ENCODE peak calls at places on chromosomes 1 and 21, in five cellular contexts. P is H9, T is H1, Q is IMR-90, M is mesendoderm. N is an unnamed sample.

GRCh38 chr1:214361636-214362035 is 80.7 kb downstream of the SMYD2 start:
- DNase-seq in P (no peak), T (no peak), Q (no peak), M (no peak), N (no peak)

GRCh38 chr1:248858096-248858890 is 592 bp downstream of the ZNF692 start:
- DNase-seq in P (peak), T (peak), Q (peak), M (peak), N (peak)

GRCh38 chr21:32198369-32198768 is 80.5 kb downstream of the MIS18A start:
- DNase-seq in P (no peak), T (no peak), Q (no peak), M (no peak), N (no peak)

GRCh38 chr1:18470650-18471355 is 9.9 kb upstream of the KLHDC7A start:
- DNase-seq in P (no peak), T (no peak), Q (no peak), M (no peak), N (no peak)

GRCh38 chr1:159197767-159198557 is 6.7 kb upstream of the ACKR1 start:
- DNase-seq in P (peak), T (peak), Q (peak), M (peak), N (peak)

GRCh38 chr1:19639999-19640362 is 4.1 kb upstream of the NBL1 start:
- DNase-seq in P (no peak), T (no peak), Q (peak), M (no peak), N (peak)

GRCh38 chr1:40630488-40631223 is 34.8 kb downstream of the RIMS3 start:
- DNase-seq in P (peak), T (peak), Q (peak), M (peak), N (peak)

GRCh38 chr1:52288286-52288685 is 77.7 kb downstream of the CC2D1B start:
- DNase-seq in P (no peak), T (no peak), Q (peak), M (peak), N (peak)

GRCh38 chr21:14070049-14070893 is 140.5 kb downstream of the LIPI start:
- DNase-seq in P (peak), T (peak), Q (no peak), M (no peak), N (no peak)

GRCh38 chr1:100162881-100163280 is 15.2 kb downstream of the LRRC39 start:
- DNase-seq in P (no peak), T (no peak), Q (no peak), M (no peak), N (no peak)

GRCh38 chr1:9182784-9183257 is 51.8 kb upstream of the H6PD start:
- DNase-seq in P (no peak), T (peak), Q (no peak), M (no peak), N (no peak)

GRCh38 chr21:34593954-34594531 is 20.9 kb downstream of the RCAN1 start:
- DNase-seq in P (no peak), T (peak), Q (no peak), M (no peak), N (peak)

GRCh38 chr1:174000274-174000852 is 21.8 kb downstream of the RC3H1 start:
- DNase-seq in P (no peak), T (no peak), Q (peak), M (no peak), N (no peak)

GRCh38 chr1:197441990-197442389 is 173.9 kb downstream of the CRB1 start:
- DNase-seq in P (no peak), T (no peak), Q (peak), M (peak), N (peak)

GRCh38 chr1:209823143-209824041 is 4.4 kb upstream of the UTP25 start:
- DNase-seq in P (no peak), T (no peak), Q (peak), M (peak), N (peak)

GRCh38 chr1:185534806-185535205 is 199.4 kb upstream of the HMCN1 start:
- DNase-seq in P (no peak), T (no peak), Q (no peak), M (no peak), N (no peak)

GRCh38 chr1:239854956-239855355 is 236.7 kb upstream of the FMN2 start:
- DNase-seq in P (no peak), T (no peak), Q (no peak), M (no peak), N (no peak)

GRCh38 chr1:161954050-161954449 is 69.6 kb downstream of the OLFML2B start:
- DNase-seq in P (no peak), T (no peak), Q (no peak), M (no peak), N (no peak)

GRCh38 chr1:30414086-30414850 is 309.1 kb downstream of the MATN1 start:
- DNase-seq in P (peak), T (peak), Q (no peak), M (no peak), N (no peak)

GRCh38 chr1:111863401-111863800 is 107.7 kb downstream of the DDX20 start:
- DNase-seq in P (no peak), T (no peak), Q (no peak), M (no peak), N (no peak)

GRCh38 chr1:26327956-26328362 is 10.2 kb downstream of the CD52 start:
- DNase-seq in P (no peak), T (no peak), Q (no peak), M (no peak), N (no peak)

GRCh38 chr1:205258313-205259176 is 30.8 kb downstream of the TMCC2 start:
- DNase-seq in P (no peak), T (no peak), Q (peak), M (peak), N (peak)
- H3K23ac ChIP-seq in P (no peak), T (no peak), Q (peak), M (no peak), N (no peak)

DNA sequence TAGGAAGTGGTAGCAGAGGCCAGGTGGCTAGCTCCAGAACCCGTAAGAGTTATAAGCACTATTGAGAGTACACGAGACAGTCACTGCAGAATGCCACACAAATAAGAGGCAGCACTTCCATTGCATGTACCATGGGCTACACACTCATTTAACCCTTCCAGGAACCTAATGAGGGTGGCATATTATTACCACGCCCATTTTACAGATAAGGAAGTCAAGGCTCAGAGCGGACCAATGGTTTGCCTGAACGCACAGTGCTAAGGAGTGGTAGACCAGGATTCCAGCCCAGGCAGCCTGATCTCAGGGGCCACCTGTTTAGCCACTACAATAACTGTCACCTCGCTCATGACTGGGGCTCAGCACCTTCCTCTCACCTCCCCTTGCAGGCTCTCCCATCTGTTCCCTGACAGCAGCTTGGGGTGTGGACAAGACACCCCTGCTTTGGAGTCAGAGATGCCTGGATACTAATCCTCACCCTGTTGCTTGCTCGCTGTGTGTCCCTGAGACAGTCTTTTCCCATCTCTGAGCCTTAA is 54.9 kb upstream of the ID3 start:
- DNase-seq in P (no peak), T (no peak), Q (no peak), M (no peak), N (no peak)
- H3K9ac ChIP-seq in P (no peak), T (no peak), Q (no peak), M (peak), N (no peak)

GRCh38 chr1:43949663-43950062 is 2.9 kb downstream of the IPO13 start:
- DNase-seq in P (no peak), T (no peak), Q (no peak), M (no peak), N (no peak)
- H3K23ac ChIP-seq in P (no peak), T (no peak), Q (no peak), M (no peak), N (no peak)

GRCh38 chr1:34361781-34362357 is 185.2 kb downstream of the C1orf94 start:
- DNase-seq in P (peak), T (peak), Q (no peak), M (no peak), N (no peak)
- H3K9ac ChIP-seq in P (no peak), T (no peak), Q (no peak), M (no peak), N (no peak)

GRCh38 chr1:156247460-156248322 is at the start of gene PAQR6:
- DNase-seq in P (peak), T (peak), Q (no peak), M (no peak), N (no peak)
- H3K23ac ChIP-seq in P (no peak), T (no peak), Q (peak), M (no peak), N (no peak)

DNA sequence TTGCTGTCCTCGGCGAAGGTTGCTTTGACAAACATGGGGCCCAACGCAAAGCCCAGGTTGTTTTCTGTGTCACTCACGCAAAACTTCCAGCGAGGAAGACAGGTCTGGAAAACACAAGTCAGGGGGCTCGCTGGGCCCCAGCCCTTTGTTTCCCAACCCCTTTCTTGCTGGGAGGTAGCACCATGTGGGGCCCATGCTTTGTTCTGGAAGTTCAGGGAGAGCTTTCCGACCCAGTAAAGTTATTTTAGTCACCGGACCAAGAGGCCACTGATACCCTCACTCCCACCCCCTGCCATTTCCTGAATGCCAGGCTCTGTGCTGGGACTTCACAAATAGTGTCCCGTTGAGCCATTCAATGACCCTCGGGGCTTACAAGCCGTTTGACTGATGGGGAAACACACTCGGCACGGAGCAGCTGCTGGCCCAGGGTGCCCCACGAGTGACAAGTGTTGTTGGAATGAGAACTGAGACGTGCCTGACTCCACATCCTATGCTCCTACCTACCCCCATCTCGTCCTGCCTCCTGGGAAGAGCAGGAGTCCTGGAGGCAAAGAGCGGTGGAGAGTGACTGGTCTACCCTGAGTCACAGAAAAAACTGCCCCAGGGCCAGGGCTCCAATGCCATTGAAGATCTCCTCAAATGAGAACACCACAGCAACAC is 52.0 kb downstream of the ECE1 start:
- DNase-seq in P (no peak), T (no peak), Q (peak), M (peak), N (peak)
- H3K9ac ChIP-seq in P (no peak), T (no peak), Q (no peak), M (no peak), N (no peak)

DNA sequence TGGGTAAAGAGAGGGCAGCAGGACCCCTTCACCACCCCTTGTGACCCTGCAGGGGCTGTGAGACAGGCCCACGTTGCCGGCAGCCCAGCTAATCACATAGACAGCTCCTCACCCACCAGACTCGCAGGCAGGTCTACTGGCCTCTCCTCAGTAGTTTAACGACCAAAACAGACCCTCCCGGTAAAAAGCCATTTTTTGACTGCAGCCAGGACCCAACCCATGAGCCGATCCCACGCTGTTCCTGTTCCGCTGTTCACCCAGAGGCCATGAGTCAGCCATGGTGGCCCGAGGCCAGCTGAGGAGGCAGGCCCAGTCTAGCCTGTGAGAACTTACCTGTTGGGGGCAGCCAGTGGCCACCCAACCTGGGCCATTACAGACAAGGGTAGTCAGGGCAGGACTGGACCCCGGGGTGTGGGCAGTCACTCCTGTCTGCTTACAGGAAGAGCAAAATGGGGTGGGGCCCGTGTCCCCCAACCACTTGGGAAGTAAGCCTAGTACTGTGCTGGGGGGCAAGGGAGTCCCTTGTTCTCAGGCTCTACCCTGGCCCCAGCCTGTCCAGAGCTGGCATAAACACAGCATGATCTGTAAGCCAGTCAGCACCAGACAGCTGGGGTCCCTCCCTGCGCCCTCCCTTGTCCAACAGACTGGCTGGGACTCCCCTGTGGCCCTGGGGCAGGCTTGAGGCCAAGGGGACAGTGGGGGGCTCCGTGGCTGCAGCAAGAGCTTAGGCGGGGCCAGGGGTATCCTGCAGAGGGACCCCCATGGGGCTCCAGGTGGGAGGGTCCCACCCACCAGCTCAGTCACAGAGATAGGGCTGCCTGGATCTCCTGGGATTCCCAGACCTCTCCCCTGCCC is 61.9 kb downstream of the WNT9A start:
- DNase-seq in P (peak), T (peak), Q (peak), M (no peak), N (no peak)
- H3K23ac ChIP-seq in P (no peak), T (no peak), Q (no peak), M (no peak), N (no peak)

GRCh38 chr1:86775395-86775794 is 71.0 kb downstream of the SH3GLB1 start:
- DNase-seq in P (no peak), T (no peak), Q (no peak), M (peak), N (no peak)
- H3K9ac ChIP-seq in P (no peak), T (no peak), Q (no peak), M (no peak), N (no peak)

DNA sequence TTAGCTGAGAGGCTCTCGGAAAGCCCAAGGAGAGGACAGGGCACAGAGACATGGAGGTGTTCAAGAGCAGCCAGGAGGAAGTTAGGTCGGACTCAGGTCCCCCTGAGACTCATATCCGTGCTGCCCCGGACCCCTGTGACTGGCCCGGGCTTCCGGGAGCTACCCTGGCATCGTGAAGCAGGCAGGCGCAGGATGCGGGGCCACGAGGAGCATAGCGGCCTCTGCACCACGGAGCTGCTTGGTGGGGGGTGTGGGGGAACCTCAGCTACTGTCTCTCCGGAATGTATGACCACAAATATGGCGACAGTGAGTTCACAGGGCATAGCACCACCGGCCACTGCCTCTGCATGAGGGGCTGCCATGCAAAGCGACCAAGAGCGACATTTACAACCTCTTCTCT is 112.2 kb upstream of the GUCA2B start:
- DNase-seq in P (no peak), T (no peak), Q (no peak), M (no peak), N (no peak)
- H3K23ac ChIP-seq in P (no peak), T (no peak), Q (no peak), M (no peak), N (no peak)

N was measured in mesenchymal stem cell.